ENCODE peak calls at places on chromosomes 3 and 15, in four cellular contexts. H, U, S and O are unnamed samples.

GRCh38 chr3:144031938-144032337 is 60.3 kb downstream of the DIPK2A start:
- DNase-seq in H (no peak), U (peak), S (no peak), O (no peak)

GRCh38 chr3:196143708-196144382 is 62.0 kb upstream of the TFRC start:
- DNase-seq in H (no peak), U (no peak), S (no peak), O (no peak)

GRCh38 chr3:69948246-69948862 is 51.2 kb upstream of the SAMMSON start:
- DNase-seq in H (no peak), U (peak), S (peak), O (no peak)

GRCh38 chr3:187648177-187648576 is 22.0 kb downstream of the SST start:
- DNase-seq in H (no peak), U (no peak), S (no peak), O (no peak)

GRCh38 chr15:22887157-22887951 is 48.9 kb downstream of the NIPA2 start:
- DNase-seq in H (no peak), U (no peak), S (peak), O (no peak)

GRCh38 chr15:73686781-73687256 is 2.6 kb downstream of the CD276 start:
- DNase-seq in H (no peak), U (no peak), S (peak), O (no peak)

GRCh38 chr15:55118341-55118740 is 78.4 kb downstream of the RSL24D1 start:
- DNase-seq in H (no peak), U (no peak), S (no peak), O (no peak)

GRCh38 chr3:14549256-14549931 is 9.3 kb upstream of the GRIP2 start:
- DNase-seq in H (no peak), U (no peak), S (peak), O (no peak)

GRCh38 chr3:111787556-111788463 is 71.3 kb upstream of the PHLDB2 start:
- DNase-seq in H (no peak), U (no peak), S (no peak), O (no peak)

GRCh38 chr3:122782804-122783203 is 10.8 kb downstream of the HSPBAP1 start:
- DNase-seq in H (no peak), U (no peak), S (no peak), O (no peak)

GRCh38 chr15:31934821-31935220 is 95.5 kb upstream of the CHRNA7 start:
- DNase-seq in H (no peak), U (no peak), S (no peak), O (no peak)

GRCh38 chr15:70837476-70837875 is 16.5 kb downstream of the LARP6 start:
- DNase-seq in H (no peak), U (no peak), S (no peak), O (no peak)

GRCh38 chr3:24985631-24986030 is 442.4 kb upstream of the RARB start:
- DNase-seq in H (no peak), U (no peak), S (no peak), O (no peak)

GRCh38 chr15:55915876-55916567 is 77.4 kb downstream of the NEDD4 start:
- DNase-seq in H (no peak), U (no peak), S (peak), O (no peak)

GRCh38 chr15:55768670-55769185 is 25.8 kb upstream of the PRTG start:
- DNase-seq in H (no peak), U (peak), S (no peak), O (no peak)

GRCh38 chr3:76645724-76646123 is 394.2 kb upstream of the ROBO2 start:
- DNase-seq in H (no peak), U (no peak), S (no peak), O (no peak)

GRCh38 chr3:69770219-69770618 is 31.0 kb downstream of the MITF start:
- DNase-seq in H (no peak), U (no peak), S (peak), O (no peak)

GRCh38 chr3:49357466-49358216 is 512 bp downstream of the GPX1 start:
- DNase-seq in H (peak), U (peak), S (peak), O (peak)

GRCh38 chr3:10285742-10286524 is 6.8 kb downstream of the GHRL start:
- DNase-seq in H (no peak), U (no peak), S (peak), O (no peak)

GRCh38 chr3:82957079-82957478 is 1195.6 kb upstream of the GBE1 start:
- DNase-seq in H (no peak), U (no peak), S (no peak), O (no peak)

DNA sequence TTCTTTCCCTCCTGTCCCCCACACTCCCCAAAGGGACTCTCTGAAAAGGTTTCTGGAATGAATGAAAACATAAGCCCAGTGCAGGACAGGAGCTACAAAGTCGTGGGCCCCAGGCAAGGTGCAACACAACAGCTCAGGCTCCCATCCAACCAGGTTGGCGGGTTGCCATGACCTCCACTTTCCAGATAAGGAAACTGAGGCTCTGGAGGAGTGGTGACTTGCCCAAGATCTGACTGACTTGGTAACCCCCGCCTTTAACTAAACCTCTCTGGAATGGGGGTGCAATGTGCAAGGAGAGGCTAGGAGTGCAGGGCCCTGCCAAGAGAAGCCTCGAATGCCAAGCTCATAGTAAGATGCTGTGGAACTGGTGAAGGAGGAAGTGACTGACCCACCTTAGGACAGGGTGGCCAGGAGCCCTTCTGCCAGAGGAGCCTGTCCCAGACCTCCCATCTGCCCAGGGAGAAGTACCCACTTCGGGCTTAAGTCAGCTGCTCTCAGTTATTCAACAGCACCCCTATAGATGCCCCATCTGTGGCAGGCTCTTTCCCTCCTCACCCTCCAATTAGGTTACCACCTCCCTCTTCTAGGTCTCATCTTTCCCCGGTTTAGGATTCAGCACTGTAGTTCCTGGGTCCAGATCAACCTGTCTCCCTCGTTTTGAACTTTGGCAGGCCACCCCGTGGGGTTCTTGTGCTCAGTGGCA is 545 bp upstream of the TNNC1 start:
- DNase-seq in H (no peak), U (no peak), S (no peak), O (no peak)
- H3K27ac ChIP-seq in H (no peak), U (no peak), S (no peak), O (peak)

DNA sequence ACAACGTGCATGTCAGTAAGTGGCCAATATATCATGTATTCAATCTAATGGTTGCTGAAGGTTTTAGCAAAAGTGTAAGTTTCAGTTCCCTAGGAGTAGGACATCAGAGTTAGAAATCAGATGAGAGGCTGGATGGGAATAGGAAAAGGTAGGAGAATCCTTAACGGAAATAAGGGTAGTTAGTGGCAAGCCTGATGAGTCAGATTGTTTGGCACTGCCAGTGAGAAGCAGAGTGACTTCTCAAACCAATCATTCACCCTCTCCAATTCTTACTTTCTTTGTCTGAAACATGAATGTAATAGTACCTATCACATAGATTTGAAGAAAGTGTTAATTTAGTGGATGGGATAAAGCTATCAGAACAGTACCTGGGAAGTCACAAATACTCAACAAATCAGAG is 894.0 kb downstream of the NTRK3 start:
- DNase-seq in H (no peak), U (no peak), S (no peak), O (no peak)
- H3K27ac ChIP-seq in H (no peak), U (no peak), S (no peak), O (no peak)

DNA sequence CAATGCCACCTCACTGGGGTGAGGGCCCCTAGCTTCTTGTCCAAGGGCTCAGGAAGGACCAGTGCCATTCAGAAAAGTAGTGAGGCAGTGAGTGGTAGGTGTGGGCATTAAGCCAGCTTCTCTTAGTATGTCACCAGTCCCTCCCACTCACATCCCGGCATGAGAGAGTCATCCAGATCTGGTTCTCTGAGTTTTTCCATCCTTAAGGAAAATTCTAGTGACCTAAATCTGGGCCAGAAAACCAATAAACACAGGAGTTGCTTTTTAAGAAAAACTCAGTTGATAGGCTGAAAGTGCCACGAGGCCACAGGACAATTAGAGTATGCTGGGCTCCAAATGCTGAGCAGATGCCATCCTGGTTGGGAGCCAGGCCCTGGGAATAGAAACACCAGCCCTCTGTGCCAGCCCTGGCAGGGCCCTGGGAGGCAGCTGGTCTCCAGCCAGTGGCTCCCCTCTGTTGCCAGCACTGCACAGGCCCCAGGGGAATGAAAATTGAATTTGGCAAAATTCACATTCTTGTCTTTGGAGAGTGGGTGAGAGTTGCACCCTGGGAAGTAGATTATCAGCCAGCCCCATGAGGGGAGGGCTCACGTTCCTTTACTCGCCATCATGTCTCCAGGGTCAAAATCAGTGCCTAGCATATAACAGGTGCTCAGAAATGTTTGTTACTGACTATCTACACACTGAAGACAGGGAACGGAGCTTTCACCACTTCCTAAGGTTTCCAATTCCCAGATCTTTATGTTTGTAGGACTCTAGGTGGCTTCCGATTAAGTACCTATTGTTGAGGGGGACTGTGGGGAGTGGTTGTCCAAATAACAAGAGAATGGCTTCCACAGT is 52.8 kb downstream of the FAM43A start:
- DNase-seq in H (no peak), U (no peak), S (peak), O (no peak)
- H3K27ac ChIP-seq in H (no peak), U (no peak), S (no peak), O (no peak)

DNA sequence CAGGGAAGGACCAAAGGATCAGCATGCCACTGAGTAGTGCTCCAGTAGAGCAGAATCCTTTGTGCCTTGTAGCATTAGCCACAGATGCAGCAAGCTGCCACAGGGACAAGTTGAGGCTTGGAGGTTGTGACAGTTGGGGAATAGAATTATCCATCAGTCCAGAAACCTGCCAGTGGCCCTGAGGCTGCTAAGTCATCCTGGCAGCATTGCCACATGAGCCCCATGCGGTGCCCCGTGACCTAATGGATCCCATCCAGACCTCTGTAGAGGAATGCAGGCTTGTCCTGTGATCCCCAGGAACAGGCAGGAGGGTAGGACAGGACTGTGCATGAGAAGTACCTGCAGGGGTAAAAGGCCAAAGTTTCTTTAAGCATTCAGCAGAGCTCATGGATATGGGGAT is 51.7 kb downstream of the BOC start:
- DNase-seq in H (no peak), U (no peak), S (no peak), O (no peak)
- H3K27ac ChIP-seq in H (no peak), U (no peak), S (no peak), O (no peak)

DNA sequence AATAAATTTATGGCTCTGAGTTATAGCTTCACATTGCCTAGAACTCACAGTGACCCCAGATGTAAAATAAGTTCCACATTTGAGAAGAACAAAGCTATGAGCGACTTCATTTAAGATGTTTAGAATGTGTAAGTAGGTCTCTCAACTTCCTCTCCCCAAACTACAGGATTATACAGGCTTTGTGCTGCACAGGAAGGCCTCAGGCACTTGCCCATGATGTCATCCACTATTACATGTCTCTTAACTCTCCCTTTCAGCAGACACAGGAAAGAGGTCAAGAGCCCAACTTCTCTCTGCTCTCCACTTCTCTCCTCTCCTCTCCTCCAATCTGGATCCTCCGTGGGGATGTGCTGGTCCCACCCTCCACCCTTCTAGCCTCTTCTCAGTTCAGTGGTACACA is 92.8 kb downstream of the DUT start:
- DNase-seq in H (no peak), U (no peak), S (peak), O (no peak)
- H3K27ac ChIP-seq in H (no peak), U (no peak), S (peak), O (no peak)

DNA sequence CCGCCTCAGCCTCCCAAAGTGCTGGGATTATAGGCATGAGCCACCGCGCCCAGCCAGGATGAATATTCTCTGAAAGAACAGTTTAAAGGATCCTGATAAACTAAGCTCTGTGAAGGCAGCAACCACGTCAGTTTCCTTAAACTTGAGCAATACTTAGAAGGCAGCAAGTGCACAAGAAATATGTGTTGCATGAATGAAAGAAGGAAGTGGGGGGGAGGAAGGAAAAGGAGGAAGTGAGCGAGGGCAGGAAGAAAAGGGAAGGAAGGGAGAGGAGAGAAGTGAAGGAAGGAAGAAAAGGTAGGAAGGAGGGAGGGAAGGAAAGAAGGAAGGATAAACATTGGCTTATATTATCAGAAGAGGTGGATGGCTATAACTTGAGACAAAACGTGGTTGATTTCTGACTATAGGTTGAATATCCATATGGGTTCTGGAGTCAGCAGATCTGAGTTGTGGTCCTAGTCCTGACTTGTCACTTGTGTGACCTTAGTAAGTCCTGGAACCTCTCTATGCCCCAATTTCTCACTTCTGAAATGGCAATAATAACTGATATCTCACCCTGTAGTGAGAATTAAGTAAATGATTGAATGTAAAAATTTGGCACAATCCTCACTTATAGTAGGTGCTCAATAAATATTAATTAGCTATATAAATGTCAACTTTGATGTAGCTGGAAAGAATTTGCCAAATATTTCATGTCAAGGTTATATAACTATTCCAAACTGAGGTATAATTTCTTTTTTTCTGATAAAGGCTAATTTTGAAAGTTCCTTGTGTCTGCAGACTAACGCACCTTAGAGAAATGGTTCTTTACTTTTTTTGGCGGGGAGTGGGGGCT is 12.0 kb upstream of the SEMA4B start:
- DNase-seq in H (no peak), U (no peak), S (no peak), O (no peak)
- H3K27ac ChIP-seq in H (no peak), U (no peak), S (no peak), O (peak)

DNA sequence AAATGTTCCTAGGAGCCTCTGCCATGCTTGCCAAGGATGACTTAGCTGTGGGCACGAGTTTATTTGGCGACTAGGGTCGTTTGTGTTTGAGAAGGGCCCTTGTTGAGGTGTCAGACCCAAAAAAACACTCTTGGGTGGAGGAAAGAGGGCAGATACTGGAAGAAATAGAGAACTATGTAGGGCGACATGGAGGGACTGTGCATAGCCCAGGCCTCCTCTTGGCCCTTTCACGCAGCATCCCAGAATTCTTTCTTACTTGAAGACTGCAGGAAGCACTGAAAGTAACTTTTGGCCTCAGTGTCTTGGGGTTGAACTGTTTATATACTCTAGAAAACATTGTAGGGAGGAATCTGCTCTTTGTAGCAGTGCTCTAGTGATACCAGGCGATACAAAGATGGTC is 917 bp downstream of the RTF1 start:
- DNase-seq in H (no peak), U (peak), S (peak), O (no peak)
- H3K27ac ChIP-seq in H (peak), U (no peak), S (peak), O (peak)